ENCODE peak calls at places on chromosomes 3 and 15, in five cellular contexts. N, G, T, P and R are unnamed samples.

GRCh38 chr15:49734831-49735508 is 114.1 kb downstream of the DTWD1 start:
- DNase-seq in N (no peak), G (no peak), T (no peak), P (no peak), R (no peak)

GRCh38 chr3:49276475-49277356 is at the start of gene C3orf62:
- DNase-seq in N (peak), G (peak), T (peak), P (no peak), R (peak)

GRCh38 chr3:89049119-89049518 is 58.3 kb upstream of the EPHA3 start:
- DNase-seq in N (no peak), G (no peak), T (no peak), P (no peak), R (no peak)

GRCh38 chr15:66720206-66721010 is 18.4 kb downstream of the SMAD6 start:
- DNase-seq in N (peak), G (no peak), T (no peak), P (no peak), R (peak)

GRCh38 chr15:101046826-101047225 is 127.7 kb downstream of the LRRK1 start:
- DNase-seq in N (peak), G (no peak), T (peak), P (no peak), R (no peak)

GRCh38 chr15:101288905-101289513 is 6.0 kb downstream of the SNRPA1 start:
- DNase-seq in N (no peak), G (no peak), T (no peak), P (no peak), R (peak)

GRCh38 chr3:64166584-64167155 is 58.6 kb downstream of the PRICKLE2 start:
- DNase-seq in N (no peak), G (no peak), T (no peak), P (no peak), R (no peak)

GRCh38 chr3:15295506-15295905 is 36.9 kb downstream of the SH3BP5 start:
- DNase-seq in N (peak), G (no peak), T (no peak), P (no peak), R (no peak)

GRCh38 chr15:66941791-66942190 is 123.6 kb upstream of the SMAD3 start:
- DNase-seq in N (no peak), G (no peak), T (no peak), P (no peak), R (no peak)

GRCh38 chr3:13012228-13012691 is 61.0 kb downstream of the IQSEC1 start:
- DNase-seq in N (peak), G (no peak), T (no peak), P (no peak), R (no peak)

GRCh38 chr3:114333180-114333922 is 39.5 kb downstream of the TIGIT start:
- DNase-seq in N (no peak), G (no peak), T (no peak), P (no peak), R (peak)

DNA sequence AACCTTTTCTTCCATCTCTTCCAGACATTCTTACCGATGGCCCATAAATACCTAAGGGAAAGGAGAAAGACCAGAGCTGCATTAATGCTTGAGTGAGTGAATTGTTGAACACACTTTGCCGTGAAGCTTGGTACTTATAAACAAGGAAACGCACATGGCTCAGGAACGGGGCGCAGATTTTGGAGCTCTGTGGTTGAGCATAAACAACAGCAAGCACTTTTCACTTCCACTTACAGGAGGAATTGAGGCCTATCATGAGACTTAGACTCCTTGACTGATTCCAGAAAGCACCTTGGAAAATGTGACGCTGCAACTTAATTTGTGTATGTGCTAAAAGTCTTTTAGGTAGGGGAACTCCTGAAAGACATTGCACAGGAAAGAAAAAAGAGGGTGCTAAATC is 197.5 kb upstream of the FEZF2 start:
- DNase-seq in N (no peak), G (no peak), T (no peak), P (no peak), R (no peak)
- H3K4me3 ChIP-seq in N (no peak), G (no peak), T (no peak), P (no peak), R (no peak)

DNA sequence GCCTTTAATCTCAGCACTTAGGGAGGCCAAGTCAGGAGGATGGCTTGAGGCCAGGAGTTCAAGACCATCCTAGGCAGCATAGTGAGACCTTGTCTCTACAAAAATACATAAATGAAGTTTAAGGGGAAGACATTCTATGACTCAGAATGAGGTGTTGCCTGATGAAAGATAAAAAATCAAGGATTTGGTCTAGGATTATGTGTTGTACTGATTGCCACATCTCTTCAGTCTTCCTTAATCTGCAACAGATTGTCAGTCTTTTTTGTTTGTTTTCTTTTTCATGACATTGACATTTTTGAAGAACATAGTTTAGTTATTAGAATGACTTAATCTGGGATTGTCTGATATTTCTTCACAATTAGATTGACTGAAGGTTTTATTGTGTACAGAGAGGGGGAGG is 26.3 kb upstream of the DPPA4 start:
- DNase-seq in N (no peak), G (no peak), T (no peak), P (no peak), R (no peak)
- H3K27ac ChIP-seq in N (no peak), G (no peak), T (peak), P (no peak), R (no peak)

GRCh38 chr3:123027292-123028232 is at the start of gene SEMA5B:
- DNase-seq in N (peak), G (no peak), T (peak), P (no peak), R (no peak)
- TF ChIP-seq CTCF in N (peak), G (peak), T (peak), P (peak), R (no peak)

GRCh38 chr3:54846085-54846484 is 81.8 kb downstream of the LRTM1 start:
- DNase-seq in N (no peak), G (no peak), T (no peak), P (no peak), R (no peak)

GRCh38 chr3:54843352-54843751 is 84.5 kb downstream of the LRTM1 start:
- DNase-seq in N (no peak), G (no peak), T (no peak), P (no peak), R (no peak)

GRCh38 chr3:54850484-54851003 is 77.3 kb downstream of the LRTM1 start:
- DNase-seq in N (no peak), G (no peak), T (no peak), P (no peak), R (no peak)

GRCh38 chr3:54841461-54841860 is 86.4 kb downstream of the LRTM1 start:
- DNase-seq in N (no peak), G (no peak), T (no peak), P (no peak), R (no peak)

GRCh38 chr3:54847361-54847760 is 80.5 kb downstream of the LRTM1 start:
- DNase-seq in N (no peak), G (no peak), T (no peak), P (no peak), R (no peak)
- H3K4me3 ChIP-seq in N (no peak), G (no peak), T (no peak), P (no peak), R (no peak)

GRCh38 chr3:194739498-194740284 is 54.0 kb downstream of the FAM43A start:
- DNase-seq in N (no peak), G (no peak), T (no peak), P (no peak), R (no peak)

GRCh38 chr3:194741916-194742315 is 56.2 kb downstream of the FAM43A start:
- DNase-seq in N (no peak), G (no peak), T (no peak), P (no peak), R (no peak)

GRCh38 chr3:194738254-194739093 is 52.8 kb downstream of the FAM43A start:
- DNase-seq in N (peak), G (no peak), T (no peak), P (no peak), R (peak)

GRCh38 chr3:194736896-194737600 is 51.4 kb downstream of the FAM43A start:
- DNase-seq in N (no peak), G (no peak), T (no peak), P (no peak), R (no peak)

GRCh38 chr3:194740859-194741486 is 55.3 kb downstream of the FAM43A start:
- DNase-seq in N (no peak), G (no peak), T (no peak), P (no peak), R (peak)
- H3K27ac ChIP-seq in N (no peak), G (no peak), T (no peak), P (peak), R (no peak)

GRCh38 chr3:148948913-148949657 is 42.3 kb upstream of the GYG1 start:
- DNase-seq in N (no peak), G (no peak), T (no peak), P (no peak), R (no peak)

GRCh38 chr3:148954981-148955380 is 36.4 kb upstream of the GYG1 start:
- DNase-seq in N (no peak), G (no peak), T (no peak), P (no peak), R (no peak)

GRCh38 chr3:148951599-148952361 is 39.6 kb upstream of the GYG1 start:
- DNase-seq in N (no peak), G (no peak), T (no peak), P (no peak), R (no peak)

GRCh38 chr3:148953094-148953493 is 38.2 kb upstream of the GYG1 start:
- DNase-seq in N (no peak), G (no peak), T (no peak), P (no peak), R (no peak)

DNA sequence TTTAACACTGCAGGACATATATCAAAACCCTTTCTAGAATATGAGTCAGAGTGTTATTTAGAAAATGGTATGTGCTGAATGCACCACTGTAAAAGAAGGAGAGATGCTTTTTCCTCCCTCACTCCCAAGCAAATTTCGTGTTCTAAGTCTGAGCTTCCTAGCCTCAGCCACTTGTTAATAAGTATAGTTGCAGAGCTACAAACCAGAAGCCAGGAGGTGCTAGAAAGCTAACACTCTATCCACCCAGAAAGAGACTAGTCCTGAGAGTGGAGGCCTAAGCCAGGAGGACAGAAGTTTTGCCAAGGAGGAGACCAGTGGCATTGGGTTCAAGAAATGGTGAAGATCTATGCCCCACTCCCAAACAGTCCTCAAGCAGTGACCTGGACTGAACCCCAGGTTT is 40.5 kb upstream of the GYG1 start:
- DNase-seq in N (no peak), G (no peak), T (no peak), P (no peak), R (no peak)
- TF ChIP-seq CTCF in N (no peak), G (peak), T (no peak), P (peak), R (peak)

GRCh38 chr3:55485208-55485791 is 1.8 kb downstream of the WNT5A start:
- DNase-seq in N (peak), G (no peak), T (peak), P (no peak), R (peak)
- H3K4me3 ChIP-seq in N (peak), G (peak), T (peak), P (peak), R (peak)

DNA sequence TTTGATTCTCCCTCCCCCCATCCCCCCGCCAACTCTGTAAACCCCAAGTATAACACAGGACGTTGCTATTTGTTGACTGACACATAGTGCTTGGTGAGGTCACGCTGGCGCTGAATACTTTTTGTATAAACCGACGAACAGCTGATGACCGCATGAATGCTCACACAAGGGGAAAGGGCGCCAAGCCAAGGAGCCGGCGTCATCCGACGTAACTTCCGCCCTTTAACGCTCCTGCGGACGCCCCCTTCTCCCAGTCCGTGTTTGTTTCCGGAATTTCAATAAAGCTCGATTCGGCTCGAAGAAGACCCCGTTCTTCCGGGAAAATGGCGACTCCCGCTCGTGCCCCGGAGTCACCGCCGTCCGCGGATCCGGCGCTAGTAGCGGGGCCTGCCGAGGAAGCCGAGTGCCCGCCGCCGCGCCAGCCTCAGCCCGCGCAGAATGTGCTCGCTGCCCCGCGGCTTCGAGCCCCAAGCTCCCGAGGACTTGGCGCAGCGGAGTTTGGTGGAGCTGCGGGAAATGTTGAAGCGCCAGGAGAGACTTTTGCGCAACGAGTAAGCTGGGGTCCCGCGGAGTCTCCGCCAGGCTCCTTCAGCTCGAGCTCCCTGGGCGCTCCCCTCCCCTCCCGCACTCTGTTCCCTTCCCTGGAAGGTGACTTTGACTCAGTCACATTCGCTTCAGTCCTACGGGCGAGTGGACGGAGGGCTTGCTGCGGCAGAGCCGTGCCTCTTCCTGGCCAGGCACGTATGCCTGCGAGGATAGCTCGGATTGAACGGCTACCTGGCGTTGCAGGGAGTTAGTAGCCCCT is at the start of gene POLR2M:
- DNase-seq in N (peak), G (peak), T (peak), P (peak), R (peak)
- H3K27ac ChIP-seq in N (peak), G (peak), T (peak), P (peak), R (peak)

GRCh38 chr3:195853036-195853435 is 41.3 kb upstream of the MUC4 start:
- DNase-seq in N (no peak), G (no peak), T (no peak), P (no peak), R (no peak)

GRCh38 chr3:195850857-195851531 is 39.3 kb upstream of the MUC4 start:
- DNase-seq in N (peak), G (peak), T (peak), P (peak), R (peak)

GRCh38 chr3:195845483-195845882 is 33.8 kb upstream of the MUC4 start:
- DNase-seq in N (no peak), G (no peak), T (no peak), P (no peak), R (no peak)

GRCh38 chr3:195847061-195847950 is 35.6 kb upstream of the MUC4 start:
- DNase-seq in N (no peak), G (no peak), T (peak), P (no peak), R (peak)

DNA sequence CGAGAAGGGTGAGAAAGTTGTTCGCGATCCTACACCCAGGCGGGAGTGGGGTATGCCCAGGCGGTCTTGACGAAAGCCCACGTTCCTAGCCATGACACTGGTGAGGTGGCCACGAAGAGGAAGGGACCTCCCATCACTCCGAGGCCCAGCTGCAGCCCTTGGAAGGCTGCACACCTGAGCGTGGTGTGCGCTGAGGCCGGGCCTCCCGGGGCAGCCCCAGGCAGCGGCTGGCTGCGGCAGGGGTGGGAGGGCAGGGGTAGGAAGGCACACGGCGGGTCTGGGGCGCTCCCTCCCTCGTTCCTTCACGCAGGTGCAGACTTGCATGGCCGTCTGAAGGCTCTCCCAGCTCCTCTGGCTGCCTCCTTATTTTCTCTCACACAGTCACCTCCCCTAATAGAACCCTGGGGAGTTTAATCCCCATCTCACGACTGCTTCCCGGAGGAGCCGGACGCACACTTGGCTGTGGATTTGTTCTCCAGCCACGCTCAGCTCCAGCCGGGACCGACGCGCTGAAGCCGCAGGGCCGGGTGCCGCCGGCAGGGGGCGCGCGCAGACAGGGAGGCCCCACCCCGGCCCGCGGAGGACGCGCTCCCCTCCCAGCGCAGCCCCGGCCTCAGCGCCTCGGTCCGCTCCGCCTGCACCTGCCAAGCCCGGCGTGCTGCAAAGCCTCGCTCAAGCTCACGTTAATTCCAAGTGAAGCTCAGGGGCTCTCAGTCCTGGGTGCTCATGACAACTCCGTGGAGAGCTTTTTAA is 37.8 kb upstream of the MUC4 start:
- DNase-seq in N (no peak), G (no peak), T (no peak), P (no peak), R (no peak)
- TF ChIP-seq CTCF in N (no peak), G (no peak), T (peak), P (peak), R (no peak)

DNA sequence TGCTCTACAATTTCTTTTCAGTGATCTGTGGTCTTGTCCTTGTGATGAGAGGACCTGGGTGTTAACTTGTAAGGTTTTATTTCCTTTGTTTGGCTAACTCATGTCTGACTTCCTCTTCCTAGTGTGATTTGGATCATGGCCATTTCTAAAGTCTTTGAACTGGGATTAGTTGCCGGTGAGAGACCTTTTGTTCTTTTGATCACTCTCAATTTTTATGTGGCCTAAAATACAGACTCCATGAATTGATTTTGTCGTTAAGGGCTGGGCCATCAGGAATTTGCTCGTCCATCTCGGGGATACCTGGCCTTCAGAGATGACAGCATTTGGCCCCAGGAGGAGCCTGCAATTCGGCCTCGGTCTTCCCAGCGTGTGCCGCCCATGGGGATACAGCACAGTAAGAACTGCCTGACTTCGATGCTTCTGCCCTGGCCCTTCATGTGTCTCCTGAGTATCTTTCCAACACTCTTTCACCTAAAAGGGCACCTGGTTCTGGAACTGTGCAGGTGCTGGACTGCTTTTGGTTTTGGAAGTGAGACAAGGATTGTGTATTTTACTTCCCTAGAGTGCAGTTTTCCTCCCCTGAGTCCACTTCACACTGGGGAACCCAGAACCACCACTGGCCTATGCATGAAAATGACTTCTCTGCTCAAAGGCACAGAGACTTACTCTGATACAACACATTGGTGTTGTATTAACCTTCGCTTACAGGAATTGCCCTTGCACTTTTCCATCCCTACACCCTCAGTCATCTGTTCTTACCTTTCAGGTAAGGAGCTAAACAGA is 13.1 kb upstream of the LRRC2 start:
- DNase-seq in N (no peak), G (no peak), T (no peak), P (no peak), R (no peak)
- H3K4me3 ChIP-seq in N (no peak), G (no peak), T (no peak), P (no peak), R (no peak)